ENCODE peak calls at places on chromosomes 12 and 14, in seven cellular contexts. Z is H1, U is HCT116, J is SK-N-SH, K is K562, A is GM12878, E is HepG2. L is an unnamed sample.

GRCh38 chr12:76409074-76409473 is 60.9 kb upstream of the BBS10 start:
- DNase-seq in E (no peak), K (no peak), U (no peak), Z (no peak), A (no peak), J (no peak), L (no peak)

GRCh38 chr12:42716521-42716920 is 127.0 kb upstream of the PRICKLE1 start:
- DNase-seq in A (no peak), J (no peak), K (no peak), E (no peak), Z (no peak), U (no peak), L (no peak)

GRCh38 chr12:131831021-131831571 is 2.9 kb downstream of the MMP17 start:
- DNase-seq in E (no peak), J (no peak), U (no peak), K (no peak), A (no peak), Z (no peak), L (peak; percentile 61)

GRCh38 chr14:84323963-84324362 is 1206.0 kb upstream of the FLRT2 start:
- DNase-seq in A (no peak), U (no peak), Z (no peak), J (no peak), K (no peak), E (no peak), L (no peak)

GRCh38 chr14:76051717-76052459 is 66.3 kb downstream of the IFT43 start:
- DNase-seq in Z (no peak), A (no peak), J (no peak), E (no peak), U (no peak), K (no peak), L (no peak)

GRCh38 chr12:537772-538171 is 78.0 kb downstream of the B4GALNT3 start:
- DNase-seq in Z (no peak), U (peak; percentile 29), A (no peak), J (no peak), K (no peak), E (no peak), L (peak; percentile 35)

GRCh38 chr12:131940121-131940520 is 9.6 kb upstream of the EP400 start:
- DNase-seq in E (no peak), Z (no peak), A (no peak), K (no peak), J (no peak), U (no peak), L (no peak)

GRCh38 chr14:69797573-69798338 is 715 bp upstream of the SLC10A1 start:
- DNase-seq in K (no peak), J (no peak), Z (no peak), E (no peak), U (no peak), A (no peak), L (no peak)

GRCh38 chr12:131477613-131478012 is 233.3 kb upstream of the SFSWAP start:
- DNase-seq in K (no peak), E (no peak), Z (no peak), J (no peak), A (no peak), U (no peak), L (no peak)

GRCh38 chr14:56145181-56145580 is 27.0 kb downstream of the PELI2 start:
- DNase-seq in J (no peak), Z (no peak), A (no peak), E (no peak), K (no peak), U (no peak), L (no peak)

GRCh38 chr12:89160716-89161123 is 191.6 kb downstream of the DUSP6 start:
- DNase-seq in Z (no peak), J (peak; percentile 14), E (no peak), A (no peak), U (no peak), K (no peak), L (no peak)

GRCh38 chr14:64811676-64812075 is 68.0 kb downstream of the SPTB start:
- DNase-seq in K (no peak), E (no peak), J (no peak), A (no peak), U (no peak), Z (no peak), L (no peak)

GRCh38 chr12:71626768-71627167 is 36.9 kb downstream of the ZFC3H1 start:
- DNase-seq in E (peak; percentile 45), A (no peak), J (no peak), Z (no peak), K (no peak), U (no peak), L (no peak)

GRCh38 chr12:116958402-116959197 is 47.9 kb downstream of the FBXW8 start:
- DNase-seq in Z (no peak), J (no peak), K (no peak), A (no peak), U (no peak), E (no peak), L (peak; percentile 35)

GRCh38 chr12:99119449-99119848 is 474.4 kb downstream of the APAF1 start:
- DNase-seq in Z (no peak), A (no peak), J (no peak), U (no peak), K (no peak), E (no peak), L (no peak)

GRCh38 chr14:88417594-88417993 is 32.1 kb downstream of the SPATA7 start:
- DNase-seq in U (no peak), J (no peak), E (no peak), A (no peak), Z (no peak), K (no peak), L (peak; percentile 35)

GRCh38 chr14:79332504-79333197 is 878.7 kb downstream of the DIO2 start:
- DNase-seq in A (no peak), E (no peak), J (no peak), K (no peak), Z (no peak), U (no peak), L (no peak)

GRCh38 chr12:82527165-82527780 is 159.4 kb upstream of the TMTC2 start:
- DNase-seq in A (no peak), U (peak; percentile 47), E (peak; percentile 46), J (peak; percentile 26), Z (no peak), K (peak; percentile 26), L (peak; percentile 21)
- TF ChIP-seq JUND in A (no peak), U (no peak), E (no peak), J (no peak), Z (no peak), K (no peak), L (no peak)

DNA sequence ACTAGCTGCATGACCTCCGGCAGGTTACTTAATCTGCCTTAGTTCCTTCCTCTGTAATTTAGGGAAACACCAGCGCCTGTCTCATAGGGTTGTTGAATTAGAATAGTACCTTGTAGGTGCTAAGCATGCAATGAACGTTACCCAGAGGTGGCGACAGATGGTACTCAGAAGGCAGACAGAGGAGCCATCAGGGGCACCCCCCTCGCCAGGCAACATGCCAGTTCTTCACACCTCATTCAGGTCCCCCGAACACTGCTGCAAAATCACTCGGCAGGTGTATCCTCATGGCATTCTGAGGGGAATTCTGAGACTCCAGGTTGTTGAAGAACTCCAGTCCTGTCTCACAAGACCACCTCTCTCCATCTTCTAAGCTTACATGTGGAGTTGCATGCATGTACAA is 10.1 kb downstream of the ISM2 start:
- DNase-seq in U (no peak), J (no peak), E (no peak), A (no peak), Z (no peak), K (no peak), L (no peak)
- TF ChIP-seq JUND in U (no peak), J (no peak), E (no peak), A (no peak), Z (no peak), K (no peak), L (no peak)

DNA sequence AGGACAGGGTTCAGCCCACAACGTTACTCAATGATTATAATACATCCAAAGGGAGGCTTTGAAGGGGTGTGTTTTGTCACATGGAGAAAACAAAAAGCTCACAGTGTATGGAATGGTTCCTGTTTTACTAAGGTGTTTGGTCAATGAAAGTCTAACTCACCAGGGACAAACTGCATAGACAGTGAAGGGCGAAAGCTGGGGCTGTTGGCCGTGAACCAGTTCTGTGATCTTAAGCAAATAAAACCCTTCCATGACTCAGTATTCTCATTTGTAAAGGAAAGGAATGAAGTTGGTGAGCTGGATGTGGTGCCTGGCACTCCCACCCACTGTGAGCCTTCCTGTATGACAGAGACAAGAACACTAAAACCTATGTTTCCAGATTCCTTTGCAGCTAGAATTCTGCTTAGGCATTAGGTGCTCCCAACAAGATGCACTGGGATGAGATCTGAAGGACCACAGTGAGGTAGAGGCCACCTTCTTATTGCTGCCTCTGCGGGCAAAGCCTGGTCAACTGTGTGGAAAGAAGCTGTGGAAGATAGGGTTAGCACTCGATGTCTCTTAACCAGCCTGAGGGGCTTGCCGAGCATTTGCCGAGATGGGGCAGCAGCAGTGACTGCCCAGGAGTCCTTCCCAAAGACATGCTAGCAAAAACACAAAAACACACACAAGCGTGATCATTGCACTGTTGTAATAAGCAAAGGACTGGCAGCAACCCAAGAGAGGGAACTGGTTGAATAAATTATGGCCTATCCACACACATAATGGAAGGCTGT is 48.5 kb downstream of the VCPKMT start:
- DNase-seq in J (no peak), Z (no peak), K (no peak), E (peak; percentile 90), A (no peak), U (peak; percentile 21), L (peak; percentile 26)
- TF ChIP-seq JUND in J (no peak), Z (no peak), K (no peak), E (no peak), A (no peak), U (no peak), L (no peak)

GRCh38 chr12:10247659-10248058 is 35.0 kb downstream of the GABARAPL1 start:
- DNase-seq in A (no peak), K (no peak), Z (no peak), J (no peak), E (no peak), U (no peak), L (no peak)

GRCh38 chr12:10251669-10252068 is 39.0 kb downstream of the GABARAPL1 start:
- DNase-seq in J (no peak), Z (no peak), E (no peak), K (no peak), U (no peak), A (no peak), L (no peak)

GRCh38 chr12:10252201-10252600 is 39.5 kb downstream of the GABARAPL1 start:
- DNase-seq in Z (no peak), K (no peak), E (no peak), J (no peak), A (no peak), U (no peak), L (no peak)

GRCh38 chr12:10243803-10244520 is 31.3 kb downstream of the GABARAPL1 start:
- DNase-seq in K (no peak), A (peak; percentile 58), Z (no peak), J (no peak), E (no peak), U (no peak), L (no peak)

GRCh38 chr12:10249690-10250455 is 37.2 kb downstream of the GABARAPL1 start:
- DNase-seq in U (no peak), K (no peak), A (no peak), J (no peak), Z (no peak), E (no peak), L (no peak)
- TF ChIP-seq JUND in U (no peak), K (no peak), A (no peak), J (no peak), Z (no peak), E (no peak), L (no peak)